ENCODE peak calls at places on chromosomes 6 and 20, in seven cellular contexts. U is GM12865; Q is IMR-90; R is left lung; H is A549; G is GM06990; X is CD4-positive, alpha-beta T cell. B is an unnamed sample.

GRCh38 chr20:58081842-58082241 is 146.6 kb downstream of the ANKRD60 start:
- DNase-seq in G (no peak), R (no peak), H (no peak), X (no peak), U (no peak), Q (no peak), B (no peak)

GRCh38 chr6:144006731-144007454 is 1.2 kb downstream of the PLAGL1 start:
- DNase-seq in Q (peak), H (peak), G (no peak), R (peak), X (no peak), U (no peak), B (no peak)

GRCh38 chr6:166572370-166573261 is 13.9 kb downstream of the RAMACL start:
- DNase-seq in R (no peak), U (no peak), X (no peak), G (no peak), H (no peak), Q (peak), B (no peak)

GRCh38 chr20:34401741-34402455 is 38.8 kb downstream of the ITCH start:
- DNase-seq in X (no peak), G (no peak), U (peak), R (no peak), H (no peak), Q (no peak), B (no peak)

GRCh38 chr6:147058786-147059434 is 145.3 kb upstream of the STXBP5 start:
- DNase-seq in H (no peak), X (no peak), Q (peak), U (no peak), G (no peak), R (no peak), B (no peak)

GRCh38 chr20:1357921-1358671 is 29.2 kb upstream of the SDCBP2 start:
- DNase-seq in H (no peak), U (no peak), X (no peak), G (no peak), R (no peak), Q (peak), B (no peak)

GRCh38 chr20:51563597-51564332 is 21.2 kb upstream of the NFATC2 start:
- DNase-seq in R (no peak), Q (peak), G (no peak), X (no peak), H (peak), U (peak), B (no peak)

GRCh38 chr6:45687570-45687969 is 309.8 kb upstream of the SUPT3H start:
- DNase-seq in Q (no peak), U (peak), G (peak), H (no peak), X (no peak), R (no peak), B (no peak)

GRCh38 chr6:136920858-136921520 is 1.1 kb upstream of the SLC35D3 start:
- DNase-seq in Q (no peak), U (peak), G (peak), X (no peak), H (peak), R (no peak), B (peak)

GRCh38 chr6:107665386-107665785 is 158.7 kb downstream of the SCML4 start:
- DNase-seq in H (no peak), X (no peak), G (no peak), Q (peak), U (no peak), R (no peak), B (no peak)

GRCh38 chr6:138004423-138005287 is 102.6 kb downstream of the PERP start:
- DNase-seq in H (peak), U (peak), X (no peak), R (no peak), G (no peak), Q (peak), B (peak)

GRCh38 chr6:168387911-168388310 is 53.1 kb upstream of the SMOC2 start:
- DNase-seq in U (no peak), X (no peak), G (no peak), H (no peak), Q (no peak), R (peak), B (no peak)

GRCh38 chr6:24551139-24551538 is 56.4 kb downstream of the ALDH5A1 start:
- DNase-seq in G (no peak), Q (no peak), H (no peak), U (no peak), X (no peak), R (no peak), B (no peak)

GRCh38 chr6:10383312-10384063 is 31.4 kb downstream of the TFAP2A start:
- DNase-seq in R (peak), Q (no peak), U (no peak), X (no peak), G (no peak), H (peak), B (peak)

GRCh38 chr20:9230406-9230805 is 161.5 kb downstream of the PLCB4 start:
- DNase-seq in U (no peak), R (no peak), H (no peak), Q (no peak), G (no peak), X (no peak), B (no peak)

GRCh38 chr6:108737594-108738546 is 110.4 kb upstream of the ARMC2 start:
- DNase-seq in Q (peak), R (no peak), H (peak), U (peak), X (no peak), G (no peak), B (no peak)

GRCh38 chr20:51393566-51393965 is 149.0 kb downstream of the NFATC2 start:
- DNase-seq in G (no peak), R (no peak), Q (no peak), X (no peak), H (no peak), U (no peak), B (no peak)

GRCh38 chr6:170590725-170591124 is 6.3 kb upstream of the PDCD2 start:
- DNase-seq in G (no peak), X (no peak), U (no peak), H (no peak), R (no peak), Q (no peak), B (no peak)

GRCh38 chr20:50504231-50504823 is 5.9 kb upstream of the PTPN1 start:
- DNase-seq in X (no peak), R (no peak), G (no peak), H (no peak), Q (no peak), U (no peak), B (no peak)

GRCh38 chr6:25652007-25652515 is at the start of gene SCGN:
- DNase-seq in R (peak), G (peak), Q (peak), H (peak), X (peak), U (no peak), B (peak)
- TF ChIP-seq CTCF in R (no peak), G (no peak), Q (no peak), H (no peak), X (no peak), U (no peak), B (no peak)

GRCh38 chr20:38121741-38122140 is 43.3 kb downstream of the TGM2 start:
- DNase-seq in Q (no peak), H (no peak), U (no peak), R (no peak), G (no peak), X (no peak), B (no peak)

GRCh38 chr20:38125157-38126056 is 39.7 kb downstream of the TGM2 start:
- DNase-seq in X (no peak), H (no peak), Q (peak), G (no peak), R (no peak), U (no peak), B (no peak)

GRCh38 chr20:38126146-38126912 is 38.7 kb downstream of the TGM2 start:
- DNase-seq in G (no peak), X (no peak), H (no peak), Q (no peak), R (peak), U (no peak), B (no peak)

GRCh38 chr20:38120625-38120988 is 44.5 kb downstream of the TGM2 start:
- DNase-seq in Q (no peak), G (no peak), X (no peak), U (no peak), H (no peak), R (no peak), B (no peak)

GRCh38 chr20:38123021-38123587 is 42.0 kb downstream of the TGM2 start:
- DNase-seq in Q (peak), X (no peak), U (no peak), G (no peak), R (no peak), H (no peak), B (no peak)
- TF ChIP-seq CTCF in Q (no peak), X (no peak), U (no peak), G (no peak), R (no peak), H (no peak), B (no peak)

GRCh38 chr6:39128106-39128505 is 13.1 kb upstream of the SAYSD1 start:
- DNase-seq in G (no peak), H (no peak), R (no peak), U (no peak), Q (no peak), X (no peak), B (no peak)

GRCh38 chr6:39128832-39129231 is 13.8 kb upstream of the SAYSD1 start:
- DNase-seq in H (no peak), G (no peak), U (no peak), R (no peak), X (no peak), Q (no peak), B (no peak)

DNA sequence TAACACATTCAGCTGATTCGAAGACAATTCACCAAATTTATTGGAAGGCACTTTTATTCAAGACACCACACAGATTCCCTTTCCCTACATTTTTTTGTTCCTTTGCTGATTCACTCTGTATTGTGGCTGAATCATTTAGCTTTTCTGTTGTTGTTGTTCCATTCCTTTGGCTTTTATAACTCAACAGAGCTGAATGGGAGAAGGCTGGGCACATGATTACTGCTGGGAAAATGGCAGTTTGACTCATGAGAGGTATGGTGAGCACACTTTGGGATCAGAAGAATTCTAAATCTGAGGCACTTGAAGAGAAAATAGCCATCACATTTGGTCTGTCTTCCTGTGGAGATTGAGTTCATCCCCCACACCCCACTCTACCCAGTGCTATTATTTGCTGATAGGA is 15.7 kb upstream of the SAYSD1 start:
- DNase-seq in X (no peak), H (no peak), R (no peak), U (no peak), Q (no peak), G (no peak), B (no peak)
- TF ChIP-seq CTCF in X (no peak), H (no peak), R (no peak), U (no peak), Q (no peak), G (no peak), B (no peak)

GRCh38 chr20:42902519-42902908 is 287.2 kb downstream of the PTPRT start:
- DNase-seq in G (no peak), Q (no peak), R (no peak), U (no peak), H (no peak), X (no peak), B (no peak)
- TF ChIP-seq CTCF in G (no peak), Q (no peak), R (no peak), U (no peak), H (no peak), X (no peak), B (no peak)

GRCh38 chr6:13378669-13379590 is 50.6 kb upstream of the TBC1D7 start:
- DNase-seq in X (no peak), R (no peak), U (no peak), G (no peak), H (no peak), Q (no peak), B (no peak)
- TF ChIP-seq CTCF in X (no peak), R (no peak), U (no peak), G (no peak), H (no peak), Q (no peak), B (no peak)

GRCh38 chr6:106512048-106512957 is 117.0 kb downstream of the RTN4IP1 start:
- DNase-seq in G (peak), R (peak), X (peak), Q (no peak), U (peak), H (no peak), B (peak)
- TF ChIP-seq CTCF in G (peak), R (no peak), X (peak), Q (peak), U (peak), H (peak), B (peak)

B was measured in GM13976.